ENCODE peak calls at places on chromosomes 16 and 17, in six cellular contexts. T is heart left ventricle, Z is uterus, U is GM23338, C is OCI-LY7, N is bronchial epithelial cell. E is an unnamed sample.

GRCh38 chr17:32503251-32504165 is 16.7 kb downstream of the CDK5R1 start:
- DNase-seq in T (no peak), U (no peak), C (peak), N (peak), Z (no peak), E (peak)

GRCh38 chr17:1972429-1973160 is 52.5 kb downstream of the RTN4RL1 start:
- DNase-seq in U (no peak), T (peak), Z (no peak), C (no peak), N (no peak), E (no peak)

GRCh38 chr17:82592289-82592683 is 56.0 kb downstream of the WDR45B start:
- DNase-seq in U (no peak), T (no peak), N (peak), C (no peak), Z (peak), E (no peak)

GRCh38 chr16:57464523-57464922 is 2.0 kb downstream of the POLR2C start:
- DNase-seq in T (no peak), N (no peak), C (no peak), U (no peak), Z (no peak), E (no peak)

GRCh38 chr17:49223517-49224197 is 6.9 kb downstream of the PHOSPHO1 start:
- DNase-seq in T (peak), N (no peak), C (peak), U (peak), Z (peak), E (peak)

GRCh38 chr16:24609740-24610420 is 70.5 kb downstream of the RBBP6 start:
- DNase-seq in Z (peak), N (peak), T (peak), U (peak), C (no peak), E (no peak)

GRCh38 chr16:13041646-13042045 is 140.2 kb downstream of the SHISA9 start:
- DNase-seq in C (no peak), N (no peak), Z (no peak), T (no peak), U (no peak), E (no peak)

GRCh38 chr16:12539185-12539929 is 264.3 kb downstream of the CPPED1 start:
- DNase-seq in T (no peak), C (no peak), Z (no peak), U (no peak), N (peak), E (peak)

GRCh38 chr17:79956853-79957252 is 78.8 kb downstream of the TBC1D16 start:
- DNase-seq in U (no peak), N (no peak), T (no peak), C (no peak), Z (peak), E (no peak)

GRCh38 chr17:9206989-9207317 is 185.6 kb downstream of the NTN1 start:
- DNase-seq in C (no peak), T (no peak), N (no peak), U (no peak), Z (no peak), E (no peak)

GRCh38 chr16:763903-764750 is 3.6 kb downstream of the MSLN start:
- DNase-seq in T (peak), C (no peak), N (no peak), U (no peak), Z (no peak), E (no peak)

GRCh38 chr16:49596119-49596518 is 222.5 kb downstream of the C16orf78 start:
- DNase-seq in N (no peak), Z (no peak), C (no peak), T (no peak), U (no peak), E (no peak)

GRCh38 chr17:8005951-8006730 is 3.7 kb downstream of the GUCY2D start:
- DNase-seq in Z (no peak), T (no peak), C (peak), N (no peak), U (peak), E (no peak)

GRCh38 chr16:54507091-54507490 is 220.5 kb upstream of the IRX3 start:
- DNase-seq in C (no peak), N (no peak), T (no peak), U (no peak), Z (no peak), E (no peak)

GRCh38 chr16:88941051-88941932 is 35.7 kb downstream of the CBFA2T3 start:
- DNase-seq in N (no peak), Z (no peak), T (peak), C (peak), U (peak), E (peak)

GRCh38 chr17:81512560-81512983 is at the start of gene ACTG1:
- DNase-seq in T (peak), U (peak), C (peak), N (peak), Z (peak), E (peak)

GRCh38 chr17:71423871-71424546 is 696.8 kb upstream of the SOX9 start:
- DNase-seq in N (peak), T (no peak), Z (no peak), U (peak), C (peak), E (no peak)
- TF ChIP-seq CTCF in N (no peak), T (no peak), Z (no peak), U (no peak), C (no peak), E (no peak)

GRCh38 chr17:75271955-75272847 is 1.2 kb upstream of the MIF4GD start:
- DNase-seq in Z (peak), N (no peak), C (peak), U (no peak), T (peak), E (no peak)

GRCh38 chr17:75270218-75270965 is 639 bp downstream of the MIF4GD start:
- DNase-seq in C (peak), Z (peak), U (peak), N (peak), T (peak), E (peak)

GRCh38 chr17:75272848-75273184 is 1.8 kb upstream of the MIF4GD start:
- DNase-seq in U (no peak), N (no peak), T (no peak), C (peak), Z (no peak), E (no peak)

GRCh38 chr17:75270966-75271232 is at the start of gene MIF4GD:
- DNase-seq in C (no peak), U (no peak), T (no peak), Z (no peak), N (no peak), E (no peak)

GRCh38 chr17:75271233-75271954 is 363 bp upstream of the MIF4GD start:
- DNase-seq in U (peak), C (peak), T (peak), N (peak), Z (peak), E (peak)
- TF ChIP-seq CTCF in U (peak), C (peak), T (peak), N (peak), Z (peak), E (peak)

GRCh38 chr17:66287911-66288310 is 14.5 kb upstream of the PRKCA start:
- DNase-seq in T (no peak), U (no peak), Z (no peak), N (no peak), C (no peak), E (no peak)

GRCh38 chr17:66285149-66285548 is 17.3 kb upstream of the PRKCA start:
- DNase-seq in T (no peak), U (no peak), Z (no peak), C (no peak), N (no peak), E (no peak)

GRCh38 chr17:66292351-66292750 is 10.1 kb upstream of the PRKCA start:
- DNase-seq in N (no peak), C (no peak), T (no peak), U (no peak), Z (no peak), E (no peak)

GRCh38 chr17:66290097-66290722 is 12.2 kb upstream of the PRKCA start:
- DNase-seq in N (no peak), T (no peak), U (peak), Z (no peak), C (peak), E (no peak)
- TF ChIP-seq CTCF in N (no peak), T (peak), U (peak), Z (no peak), C (peak), E (no peak)

GRCh38 chr17:16406742-16407674 is 8.4 kb upstream of the TRPV2 start:
- DNase-seq in N (no peak), Z (peak), T (peak), U (peak), C (no peak), E (peak)
- TF ChIP-seq CTCF in N (no peak), Z (no peak), T (no peak), U (no peak), C (no peak), E (no peak)

DNA sequence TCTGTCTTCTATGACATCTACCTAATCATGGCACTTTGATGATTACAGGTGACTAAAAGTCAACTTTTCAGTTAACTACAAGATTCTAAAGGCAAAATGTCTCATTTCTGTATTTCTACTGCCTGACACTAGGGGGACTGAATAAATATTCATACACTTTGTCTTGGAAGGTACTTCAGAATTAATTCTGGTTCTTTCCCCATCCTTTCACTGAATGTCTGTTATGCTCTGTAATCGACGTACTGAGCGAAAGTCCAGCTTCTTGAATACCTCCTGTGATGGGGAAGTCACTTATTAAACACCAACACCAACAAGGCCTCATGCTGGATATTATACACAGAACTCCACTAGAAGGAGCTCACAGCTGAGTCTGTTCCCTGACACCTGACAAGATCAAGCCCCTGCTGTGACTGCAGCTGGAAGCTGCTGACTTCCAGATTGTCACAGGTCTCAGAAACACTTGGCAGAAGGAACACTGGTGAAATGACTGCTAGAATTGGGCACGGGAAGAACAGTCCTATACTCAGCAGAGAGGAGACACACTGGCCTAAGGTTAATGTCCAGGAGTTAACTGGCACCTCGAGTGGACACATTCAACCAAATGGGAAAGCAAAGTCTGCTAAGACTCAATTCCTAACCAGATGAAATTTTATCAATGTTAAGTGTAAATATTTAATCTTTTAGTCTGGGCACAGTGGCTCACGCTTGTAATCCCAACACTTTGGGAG is 31.9 kb downstream of the CMC2 start:
- DNase-seq in T (no peak), C (peak), N (peak), Z (no peak), U (no peak), E (no peak)
- TF ChIP-seq CTCF in T (no peak), C (peak), N (peak), Z (no peak), U (peak), E (no peak)

GRCh38 chr16:22120440-22120839 is 28.1 kb downstream of the VWA3A start:
- DNase-seq in C (no peak), U (peak), T (no peak), N (no peak), Z (no peak), E (no peak)
- TF ChIP-seq CTCF in C (peak), U (peak), T (no peak), N (no peak), Z (no peak), E (no peak)

DNA sequence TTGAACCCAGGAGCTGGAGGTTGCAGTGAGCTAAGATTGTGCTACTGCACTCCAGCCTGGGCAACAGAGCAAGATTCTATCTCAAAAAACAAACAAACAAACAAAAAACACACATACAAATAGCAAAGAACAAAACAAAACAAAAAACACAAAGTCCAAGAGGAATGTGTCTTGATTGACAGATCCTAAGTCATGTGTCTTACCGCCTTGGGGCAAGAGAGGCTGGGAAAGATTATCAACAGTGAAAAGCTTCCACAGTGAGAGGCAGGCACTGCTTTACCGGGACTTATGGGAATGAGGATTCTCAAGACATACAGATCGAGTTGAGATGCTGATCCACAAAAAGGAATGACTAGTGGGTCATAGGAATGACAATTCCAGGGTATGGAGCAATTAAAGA is 62.7 kb upstream of the GAS7 start:
- DNase-seq in Z (no peak), N (no peak), T (no peak), U (no peak), C (no peak), E (no peak)
- TF ChIP-seq CTCF in Z (no peak), N (no peak), T (no peak), U (no peak), C (no peak), E (no peak)

GRCh38 chr17:43427362-43428043 is 28.7 kb downstream of the ARL4D start:
- DNase-seq in U (no peak), Z (no peak), N (no peak), C (no peak), T (no peak), E (no peak)

GRCh38 chr17:43430936-43431649 is 32.3 kb downstream of the ARL4D start:
- DNase-seq in N (no peak), T (no peak), Z (no peak), U (no peak), C (no peak), E (no peak)

GRCh38 chr17:43423777-43424455 is 25.1 kb downstream of the ARL4D start:
- DNase-seq in T (no peak), Z (no peak), C (no peak), U (no peak), N (no peak), E (no peak)

GRCh38 chr17:43431741-43432523 is 33.1 kb downstream of the ARL4D start:
- DNase-seq in Z (peak), U (peak), C (no peak), T (peak), N (no peak), E (no peak)

GRCh38 chr17:43428524-43428923 is 29.7 kb downstream of the ARL4D start:
- DNase-seq in Z (no peak), T (no peak), U (no peak), N (no peak), C (no peak), E (no peak)
- TF ChIP-seq CTCF in Z (no peak), T (no peak), U (peak), N (no peak), C (peak), E (no peak)

GRCh38 chr17:37240381-37240780 is 135.4 kb upstream of the C17orf78 start:
- DNase-seq in N (no peak), U (no peak), C (no peak), T (no peak), Z (no peak), E (no peak)

GRCh38 chr17:37234106-37234505 is 141.7 kb upstream of the C17orf78 start:
- DNase-seq in Z (no peak), U (no peak), C (no peak), T (no peak), N (no peak), E (no peak)

DNA sequence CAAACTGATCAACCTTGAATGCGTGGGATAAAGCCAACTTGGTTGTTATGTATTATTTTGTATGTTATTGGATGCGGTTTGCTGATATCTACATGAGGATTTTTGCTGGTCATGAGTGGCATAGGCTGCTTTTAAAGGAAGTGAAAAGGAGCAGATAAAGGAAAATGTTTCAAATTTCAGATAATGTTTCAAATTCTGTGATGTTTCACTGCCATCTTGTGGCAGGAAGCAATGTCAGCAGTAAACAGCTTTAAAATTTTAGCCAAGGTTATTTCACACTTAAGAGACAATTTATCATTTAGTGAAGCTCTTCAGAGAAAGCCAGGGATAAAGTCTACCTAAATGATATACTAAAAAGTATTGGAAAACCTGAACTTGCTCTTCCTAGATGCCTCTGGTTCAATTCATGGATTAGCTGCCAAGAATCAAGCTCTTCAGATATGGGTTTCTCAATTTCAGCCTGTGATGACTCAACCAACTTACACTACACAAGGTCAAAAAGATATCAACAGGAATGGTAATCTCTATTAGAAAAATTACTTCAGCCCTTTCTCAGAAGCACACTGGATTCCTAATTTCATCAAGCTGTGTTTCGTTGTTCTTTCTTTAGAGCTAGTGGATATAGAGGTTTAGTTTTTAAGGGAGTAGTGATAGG is 136.0 kb upstream of the C17orf78 start:
- DNase-seq in T (no peak), U (peak), C (peak), Z (no peak), N (peak), E (peak)
- TF ChIP-seq CTCF in T (peak), U (peak), C (peak), Z (peak), N (peak), E (peak)

DNA sequence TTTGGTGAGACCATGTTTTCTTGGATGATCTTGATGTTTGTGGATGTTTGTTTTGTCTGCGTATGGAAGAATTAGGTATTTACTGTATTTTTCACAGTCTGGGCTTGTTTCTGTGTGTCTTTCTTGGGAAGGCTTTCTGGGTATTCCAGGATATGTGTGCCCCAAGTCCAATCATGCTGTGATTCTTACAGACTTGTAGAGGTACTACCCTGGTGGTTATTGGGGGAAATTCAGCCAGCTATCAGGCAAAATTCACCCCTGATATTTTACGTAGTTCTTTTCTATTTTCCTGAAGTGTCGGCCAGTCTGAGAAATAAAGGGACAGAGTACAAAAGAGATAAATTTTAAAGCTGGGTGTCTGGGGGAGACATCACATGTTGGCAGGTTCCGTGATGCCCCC is 33.4 kb upstream of the ARL4D start:
- DNase-seq in C (no peak), Z (no peak), U (peak), N (no peak), T (no peak), E (no peak)
- TF ChIP-seq CTCF in C (no peak), Z (no peak), U (peak), N (peak), T (no peak), E (no peak)

E was measured in GM20000.